ENCODE peak calls at places on chromosomes 4 and X, in four cellular contexts. K is K562, Z is HepG2, C is GM12878. Q is an unnamed sample.

GRCh38 chrX:10619311-10620015 is 922 bp downstream of the MID1 start:
- DNase-seq in K (no peak), C (no peak), Z (no peak), Q (no peak)

GRCh38 chr4:145132521-145133098 is 34.5 kb downstream of the ABCE1 start:
- DNase-seq in C (peak), K (no peak), Z (no peak), Q (no peak)

GRCh38 chrX:275476-275966 is 5.7 kb upstream of the PLCXD1 start:
- DNase-seq in C (no peak), Z (no peak), K (no peak), Q (no peak)

GRCh38 chr4:145681956-145682355 is 2.0 kb downstream of the C4orf51 start:
- DNase-seq in Z (no peak), K (no peak), C (no peak), Q (no peak)

GRCh38 chrX:29187264-29187663 is 600.0 kb downstream of the IL1RAPL1 start:
- DNase-seq in C (no peak), K (no peak), Z (no peak), Q (no peak)

GRCh38 chr4:124757121-124757520 is 44.6 kb upstream of the ANKRD50 start:
- DNase-seq in C (no peak), K (no peak), Z (no peak), Q (no peak)

GRCh38 chr4:22471999-22472434 is 43.8 kb downstream of the ADGRA3 start:
- DNase-seq in Z (no peak), C (no peak), K (no peak), Q (no peak)

GRCh38 chr4:44425614-44426208 is 22.9 kb downstream of the KCTD8 start:
- DNase-seq in C (no peak), K (no peak), Z (no peak), Q (peak)

GRCh38 chr4:122150896-122151295 is 1.2 kb upstream of the BLTP1 start:
- DNase-seq in K (no peak), Z (no peak), C (no peak), Q (no peak)

GRCh38 chrX:37786666-37787337 is 6.9 kb downstream of the CYBB start:
- DNase-seq in C (peak), K (no peak), Z (no peak), Q (no peak)

GRCh38 chr4:154590329-154591006 is at the start of gene FGA:
- DNase-seq in Z (peak), K (no peak), C (no peak), Q (no peak)

GRCh38 chr4:147546341-147546740 is 65.4 kb downstream of the EDNRA start:
- DNase-seq in C (no peak), Z (no peak), K (no peak), Q (no peak)

GRCh38 chrX:98299785-98300184 is 1416.1 kb downstream of the RPA4 start:
- DNase-seq in C (no peak), K (no peak), Z (no peak), Q (no peak)

GRCh38 chr4:55078987-55079386 is 46.4 kb downstream of the KDR start:
- DNase-seq in Z (no peak), C (no peak), K (no peak), Q (no peak)

GRCh38 chrX:25860322-25860721 is 277.8 kb upstream of the MAGEB18 start:
- DNase-seq in K (no peak), C (no peak), Z (no peak), Q (no peak)

GRCh38 chrX:41491267-41492004 is 44.3 kb downstream of the NYX start:
- DNase-seq in K (no peak), C (no peak), Z (no peak), Q (no peak)

GRCh38 chr4:168150651-168151050 is 58.3 kb downstream of the ANXA10 start:
- DNase-seq in Z (no peak), K (no peak), C (no peak), Q (no peak)

GRCh38 chr4:821181-821591 is 4.7 kb downstream of the CPLX1 start:
- DNase-seq in K (no peak), C (no peak), Z (no peak), Q (no peak)

GRCh38 chr4:11799182-11799581 is 370.5 kb upstream of the HS3ST1 start:
- DNase-seq in Z (no peak), C (no peak), K (no peak), Q (no peak)

GRCh38 chrX:11757729-11758399 is at the start of gene MSL3:
- DNase-seq in Z (no peak), C (no peak), K (peak), Q (peak)
- TF ChIP-seq FOXK2 in Z (no peak), C (no peak), K (no peak), Q (no peak)

GRCh38 chr4:176195184-176195978 is at the start of gene SPATA4:
- DNase-seq in Z (peak), C (peak), K (peak), Q (peak)
- TF ChIP-seq FOXK2 in Z (no peak), C (peak), K (peak), Q (no peak)

DNA sequence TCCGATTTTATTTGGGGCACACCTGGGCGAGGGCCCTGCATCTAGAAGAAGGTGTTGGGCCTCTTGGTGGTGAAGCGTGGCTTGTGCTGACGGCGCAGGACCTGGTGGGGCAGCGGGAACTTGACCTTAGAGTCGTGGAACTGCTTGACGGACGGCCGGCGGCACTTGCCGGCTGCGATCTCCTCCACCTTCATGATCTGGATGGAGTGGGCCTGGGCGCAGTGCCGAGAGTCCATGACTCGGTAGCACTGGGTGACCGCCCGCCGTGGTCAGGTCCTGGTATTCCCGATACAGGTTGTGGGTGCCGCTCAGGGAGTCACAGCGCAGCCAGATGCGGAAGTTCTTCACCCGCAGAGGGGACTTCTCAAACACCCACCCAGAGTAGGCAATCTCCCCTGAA is 56.8 kb upstream of the ALG13 start:
- DNase-seq in Z (no peak), C (no peak), K (no peak), Q (no peak)
- TF ChIP-seq FOXK2 in Z (no peak), C (no peak), K (no peak), Q (no peak)

DNA sequence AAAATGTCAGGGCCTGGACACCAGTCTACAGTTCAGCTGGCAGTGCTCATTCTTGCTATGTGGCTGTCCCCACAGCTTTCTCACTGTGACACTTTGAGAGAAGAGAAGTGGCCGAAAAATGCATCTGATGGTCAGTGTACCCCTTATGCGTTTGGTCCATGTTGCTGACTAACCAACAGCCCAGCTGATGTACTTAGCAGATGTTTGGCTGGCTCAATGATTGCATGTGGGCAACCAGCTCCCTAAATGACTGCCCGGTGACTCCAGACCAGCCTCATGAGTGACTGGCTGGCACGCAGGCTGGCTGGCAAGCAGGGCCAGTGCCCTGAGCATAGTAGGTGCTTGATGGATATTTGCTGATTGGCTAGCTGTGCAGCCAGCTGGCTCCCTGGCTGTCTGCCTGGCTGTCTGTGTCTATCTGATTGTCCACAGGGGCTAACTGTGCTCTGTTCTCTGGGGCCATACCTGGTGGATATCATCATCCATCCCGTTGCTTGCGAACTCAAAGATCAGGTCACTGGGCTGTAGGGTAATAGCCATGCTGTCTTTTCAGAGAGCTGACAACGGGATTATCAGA is 29.4 kb downstream of the ELF4 start:
- DNase-seq in C (no peak), Z (no peak), K (no peak), Q (no peak)
- TF ChIP-seq FOXK2 in C (no peak), Z (no peak), K (no peak), Q (no peak)

DNA sequence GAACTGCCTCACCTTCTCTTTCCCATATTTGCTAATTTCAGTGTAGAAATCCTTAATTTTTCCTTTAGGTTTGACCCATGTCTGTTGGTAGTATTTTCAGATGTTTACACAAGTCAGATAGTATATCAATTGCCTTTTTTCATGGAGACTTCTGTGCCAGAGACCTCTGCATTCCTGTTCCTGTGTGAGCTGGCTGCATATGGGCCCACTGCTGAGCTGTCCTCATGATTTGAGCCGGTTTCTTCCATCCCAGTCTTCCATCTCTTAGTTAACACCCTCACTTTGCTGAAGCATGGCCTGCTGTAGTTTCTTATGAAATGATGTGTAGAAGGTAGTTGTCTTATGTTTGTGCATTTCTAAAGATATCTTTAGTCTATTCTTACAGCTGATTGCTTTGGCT is 40.0 kb downstream of the CDS1 start:
- DNase-seq in K (no peak), Z (no peak), C (no peak), Q (no peak)
- TF ChIP-seq FOXK2 in K (no peak), Z (no peak), C (no peak), Q (no peak)

Q was measured in HEK293T.